ENCODE peak calls at places on chromosome 7, in six cellular contexts. Y, A, U, B, M and Q are unnamed samples. For H3K36me3, the result is how much of the 10 kb centered on the place peaks cover.

GRCh38 chr7:128867842-128868623 is 5.4 kb downstream of the ATP6V1F start:
- DNase-seq in A (peak), M (no peak), B (no peak), U (peak), Y (peak), Q (no peak)

GRCh38 chr7:65233409-65234034 is 140.1 kb upstream of the ZNF92 start:
- DNase-seq in U (no peak), A (peak), Y (no peak), B (no peak), M (peak), Q (no peak)

GRCh38 chr7:132368246-132368900 is 207.9 kb downstream of the PLXNA4 start:
- DNase-seq in M (no peak), B (no peak), Y (no peak), U (no peak), A (no peak), Q (no peak)

GRCh38 chr7:378551-379455 is 88.8 kb downstream of the FOXL3 start:
- DNase-seq in A (no peak), Y (no peak), M (no peak), U (no peak), B (no peak), Q (no peak)

GRCh38 chr7:68015565-68016532 is 1019.2 kb downstream of the TYW1 start:
- DNase-seq in M (no peak), Y (no peak), U (no peak), B (no peak), A (no peak), Q (no peak)

GRCh38 chr7:151382079-151382885 is 27.6 kb downstream of the WDR86 start:
- DNase-seq in B (no peak), Y (no peak), M (no peak), U (no peak), A (no peak), Q (no peak)

GRCh38 chr7:82188636-82189035 is 254.9 kb downstream of the CACNA2D1 start:
- DNase-seq in U (no peak), Y (no peak), M (no peak), B (no peak), A (no peak), Q (no peak)

GRCh38 chr7:4973728-4974198 is 14.8 kb upstream of the MMD2 start:
- DNase-seq in A (peak), U (peak), B (peak), Y (peak), M (peak), Q (peak)

GRCh38 chr7:80151274-80151665 is 16.6 kb downstream of the GNAI1 start:
- DNase-seq in Y (peak), U (peak), B (no peak), M (no peak), A (no peak), Q (no peak)

GRCh38 chr7:139422126-139422525 is 61.3 kb downstream of the KLRG2 start:
- DNase-seq in U (peak), M (peak), B (no peak), A (peak), Y (no peak), Q (no peak)

GRCh38 chr7:21850531-21851285 is 95.0 kb downstream of the CDCA7L start:
- DNase-seq in A (peak), M (no peak), Y (peak), U (no peak), B (no peak), Q (no peak)

GRCh38 chr7:2193575-2194305 is 39.0 kb downstream of the MAD1L1 start:
- DNase-seq in Y (no peak), M (no peak), A (no peak), B (no peak), U (no peak), Q (no peak)

GRCh38 chr7:158266817-158267736 is 320.5 kb downstream of the PTPRN2 start:
- DNase-seq in Y (no peak), B (no peak), M (no peak), A (no peak), U (no peak), Q (no peak)

GRCh38 chr7:36690514-36691187 is 33.6 kb downstream of the AOAH start:
- DNase-seq in B (no peak), Y (no peak), A (no peak), U (no peak), M (no peak), Q (no peak)

GRCh38 chr7:74544706-74545469 is 91.2 kb downstream of the GTF2IRD1 start:
- DNase-seq in M (peak), Y (peak), B (peak), A (peak), U (peak), Q (peak)

GRCh38 chr7:156889089-156889488 is 3.9 kb downstream of the LMBR1 start:
- DNase-seq in M (peak), B (no peak), A (no peak), Y (peak), U (no peak), Q (no peak)

GRCh38 chr7:38222481-38223096 is 44.5 kb downstream of the STARD3NL start:
- DNase-seq in M (peak), U (peak), A (peak), Y (peak), B (no peak), Q (peak)

GRCh38 chr7:79692015-79692414 is 238.5 kb upstream of the MAGI2 start:
- DNase-seq in U (peak), Y (peak), A (peak), M (peak), B (no peak), Q (no peak)

GRCh38 chr7:155269766-155270585 is 27.7 kb upstream of the INSIG1 start:
- DNase-seq in Y (peak), M (peak), B (no peak), U (no peak), A (no peak), Q (no peak)

GRCh38 chr7:148483941-148484340 is 106.6 kb upstream of the C7orf33 start:
- DNase-seq in Y (no peak), M (no peak), U (no peak), B (no peak), A (no peak), Q (no peak)

GRCh38 chr7:45089314-45089891 is 634 bp upstream of the NACAD start:
- DNase-seq in Y (peak), M (peak), A (peak), B (peak), U (peak), Q (peak)

GRCh38 chr7:121000091-121000983 is 11.8 kb downstream of the CPED1 start:
- DNase-seq in M (no peak), U (peak), Y (peak), A (no peak), B (no peak), Q (no peak)

GRCh38 chr7:6153646-6154541 is 118.5 kb downstream of the CYTH3 start:
- DNase-seq in A (no peak), B (no peak), U (no peak), Y (no peak), M (no peak), Q (no peak)
- H3K36me3 ChIP-seq in A (under half), B (under half), U (half or more), Y (half or more), M (half or more), Q (half or more)

GRCh38 chr7:28469562-28469961 is 57.2 kb downstream of the CREB5 start:
- DNase-seq in A (no peak), M (no peak), U (no peak), B (no peak), Y (no peak), Q (no peak)

GRCh38 chr7:28470344-28470743 is 58.0 kb downstream of the CREB5 start:
- DNase-seq in U (no peak), A (no peak), Y (no peak), M (no peak), B (no peak), Q (no peak)

GRCh38 chr7:28466341-28466740 is 54.0 kb downstream of the CREB5 start:
- DNase-seq in M (no peak), U (peak), B (no peak), Y (no peak), A (no peak), Q (no peak)

GRCh38 chr7:28466885-28467284 is 54.6 kb downstream of the CREB5 start:
- DNase-seq in Y (no peak), B (no peak), A (no peak), U (no peak), M (no peak), Q (no peak)

DNA sequence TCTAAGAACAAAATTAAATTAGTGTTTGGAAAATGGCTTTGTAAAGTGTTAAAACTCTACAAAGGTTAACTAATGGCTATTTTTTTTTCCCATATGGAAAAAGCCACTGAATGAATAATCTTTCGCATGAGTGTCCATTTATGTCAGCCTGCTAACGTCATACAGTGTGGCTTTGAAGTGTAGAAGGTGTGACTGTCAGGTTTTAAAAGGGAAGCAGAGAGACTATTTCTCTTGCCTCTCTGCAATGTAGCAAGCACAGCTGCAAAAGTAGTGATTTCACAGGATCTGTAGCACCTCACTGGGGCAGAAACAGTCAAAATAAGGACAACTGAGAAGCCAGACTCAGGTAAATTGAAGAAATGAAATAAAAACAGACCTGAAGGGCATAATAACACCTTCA is 53.4 kb downstream of the CREB5 start:
- DNase-seq in M (no peak), U (no peak), A (no peak), B (no peak), Y (no peak), Q (no peak)
- H3K23ac ChIP-seq in M (no peak), U (no peak), A (no peak), B (no peak), Y (no peak), Q (no peak)

GRCh38 chr7:102072636-102073209 is 213.9 kb upstream of the SH2B2 start:
- DNase-seq in B (no peak), A (no peak), M (peak), Y (peak), U (no peak), Q (no peak)

GRCh38 chr7:102069913-102070629 is 216.6 kb upstream of the SH2B2 start:
- DNase-seq in A (no peak), U (no peak), B (no peak), M (no peak), Y (no peak), Q (no peak)

GRCh38 chr7:102075126-102075525 is 211.5 kb upstream of the SH2B2 start:
- DNase-seq in Y (no peak), B (no peak), U (no peak), M (no peak), A (no peak), Q (no peak)

GRCh38 chr7:102073931-102074880 is 212.5 kb upstream of the SH2B2 start:
- DNase-seq in A (no peak), U (no peak), B (no peak), Y (peak), M (no peak), Q (no peak)

GRCh38 chr7:102072003-102072402 is 214.7 kb upstream of the SH2B2 start:
- DNase-seq in A (no peak), B (no peak), U (no peak), M (no peak), Y (no peak), Q (no peak)
- H3K36me3 ChIP-seq in A (under half), B (under half), U (under half), M (under half), Y (under half), Q (under half)

GRCh38 chr7:149580328-149580727 is 82.7 kb upstream of the ZNF746 start:
- DNase-seq in B (no peak), M (no peak), U (no peak), Y (no peak), A (no peak), Q (no peak)
- H3K23ac ChIP-seq in B (no peak), M (no peak), U (no peak), Y (no peak), A (no peak), Q (no peak)

DNA sequence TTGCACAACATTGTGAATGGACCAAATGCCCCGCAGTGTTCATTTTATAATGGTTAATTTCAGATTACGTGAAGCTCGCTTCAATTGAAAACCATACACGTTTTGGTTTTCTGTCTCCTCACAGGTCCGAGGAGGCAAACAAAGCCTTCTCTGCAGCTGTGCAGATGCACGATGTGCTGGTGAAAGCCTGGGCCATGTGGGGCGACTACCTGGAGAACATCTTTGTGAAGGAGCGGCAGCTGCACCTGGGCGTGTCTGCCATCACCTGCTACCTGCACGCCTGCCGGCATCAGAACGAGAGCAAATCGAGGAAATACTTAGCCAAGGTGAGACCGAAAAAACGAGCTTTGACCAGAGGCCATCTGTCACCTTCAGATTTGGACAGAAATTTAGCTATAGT is 110.3 kb downstream of the TRRAP start:
- DNase-seq in A (no peak), M (no peak), U (no peak), B (no peak), Y (no peak), Q (no peak)
- H3K36me3 ChIP-seq in A (under half), M (half or more), U (half or more), B (under half), Y (half or more), Q (half or more)